ENCODE peak calls at places on chromosome 18, in four cellular contexts. O is HepG2, Y is dorsolateral prefrontal cortex, G is cardiac fibroblast. Q is an unnamed sample.

GRCh38 chr18:23995180-23995579 is 19.4 kb upstream of the TTC39C start:
- DNase-seq in O (no peak), Y (no peak), G (no peak), Q (no peak)

GRCh38 chr18:2104620-2105462 is 466.5 kb downstream of the METTL4 start:
- DNase-seq in O (peak), Y (no peak), G (peak), Q (peak)

GRCh38 chr18:47526147-47526546 is 274.7 kb upstream of the SKOR2 start:
- DNase-seq in O (no peak), Y (no peak), G (no peak), Q (no peak)

GRCh38 chr18:37483984-37484892 is 81.4 kb downstream of the CELF4 start:
- DNase-seq in O (no peak), Y (no peak), G (no peak), Q (no peak)

GRCh38 chr18:43780782-43781340 is 503.6 kb upstream of the SYT4 start:
- DNase-seq in O (no peak), Y (no peak), G (peak), Q (peak)

GRCh38 chr18:59266876-59267510 is 6.3 kb downstream of the RAX start:
- DNase-seq in O (no peak), Y (no peak), G (no peak), Q (no peak)

GRCh38 chr18:42157878-42158277 is 202.8 kb downstream of the PIK3C3 start:
- DNase-seq in O (no peak), Y (peak), G (no peak), Q (no peak)

GRCh38 chr18:76943542-76944339 is 121.4 kb downstream of the ZNF236 start:
- DNase-seq in O (no peak), Y (no peak), G (peak), Q (no peak)

GRCh38 chr18:57910817-57911216 is 107.7 kb upstream of the ATP8B1 start:
- DNase-seq in O (no peak), Y (no peak), G (no peak), Q (no peak)

GRCh38 chr18:64082513-64082912 is 66.4 kb downstream of the LINC00305 start:
- DNase-seq in O (no peak), Y (no peak), G (no peak), Q (no peak)
- TF ChIP-seq CTCF in O (no peak), Y (no peak), G (no peak), Q (no peak)

DNA sequence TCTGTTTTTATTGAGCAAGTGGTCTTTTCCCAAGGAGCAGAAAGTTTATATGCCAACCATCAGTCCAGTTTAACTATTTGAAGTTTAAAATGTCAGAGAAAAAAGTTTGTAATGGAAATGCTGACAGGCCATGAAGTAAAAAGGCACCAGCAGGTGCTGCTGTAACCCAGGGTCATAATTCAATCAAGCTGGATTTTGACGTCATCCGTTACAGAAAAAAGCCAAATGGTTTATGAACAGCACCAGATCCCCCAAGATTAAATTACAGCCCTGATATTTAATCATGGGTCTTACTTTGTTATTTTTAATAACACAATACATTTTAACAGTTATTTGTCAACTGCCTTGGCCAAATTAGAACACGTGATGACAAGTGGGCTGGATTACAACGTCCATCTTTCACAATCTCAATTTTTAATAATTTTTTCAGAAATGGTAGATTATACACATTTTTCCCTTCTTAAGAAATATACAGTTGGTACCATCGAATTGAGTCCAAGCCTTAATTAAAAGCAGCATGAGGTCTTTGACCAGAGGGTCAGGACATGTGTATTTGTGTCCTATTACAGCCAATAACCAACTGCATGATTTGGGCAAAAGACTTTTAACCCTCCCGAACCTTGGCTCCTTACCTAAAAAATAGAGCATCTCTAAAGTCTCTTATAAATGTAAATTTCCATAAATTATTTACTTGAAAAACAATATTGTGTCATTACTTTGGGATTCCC is 10.0 kb downstream of the TCF4 start:
- DNase-seq in O (no peak), Y (no peak), G (no peak), Q (no peak)
- TF ChIP-seq CTCF in O (no peak), Y (no peak), G (no peak), Q (peak)

GRCh38 chr18:66564236-66564635 is 39.7 kb downstream of the CDH19 start:
- DNase-seq in O (no peak), Y (no peak), G (peak), Q (no peak)

GRCh38 chr18:66558773-66559172 is 45.1 kb downstream of the CDH19 start:
- DNase-seq in O (no peak), Y (no peak), G (peak), Q (no peak)

GRCh38 chr18:66562279-66562678 is 41.6 kb downstream of the CDH19 start:
- DNase-seq in O (no peak), Y (no peak), G (no peak), Q (no peak)

GRCh38 chr18:66557091-66557490 is 46.8 kb downstream of the CDH19 start:
- DNase-seq in O (no peak), Y (no peak), G (no peak), Q (no peak)

DNA sequence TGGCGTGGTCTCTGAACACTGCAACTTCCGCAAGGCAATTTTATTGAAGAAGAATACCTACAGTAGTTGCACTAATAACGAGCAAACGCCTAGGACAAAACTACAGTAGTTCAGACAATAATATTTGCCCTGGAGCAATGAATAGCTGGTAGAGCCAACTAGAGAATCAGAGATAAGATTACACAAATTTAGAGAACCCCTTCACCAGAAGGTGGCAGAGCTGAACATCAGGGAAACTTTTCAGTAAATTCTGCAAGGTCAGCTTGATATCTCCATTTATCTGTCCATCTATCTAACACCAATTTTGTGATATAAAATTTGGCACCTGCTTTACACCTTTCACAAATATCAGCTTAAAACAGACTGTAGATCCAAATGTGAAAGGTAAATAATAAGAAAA is 43.8 kb downstream of the CDH19 start:
- DNase-seq in O (peak), Y (no peak), G (peak), Q (no peak)
- TF ChIP-seq CTCF in O (peak), Y (peak), G (peak), Q (no peak)

GRCh38 chr18:39966275-39966674 is 1988.8 kb upstream of the PIK3C3 start:
- DNase-seq in O (no peak), Y (no peak), G (no peak), Q (no peak)
- TF ChIP-seq CTCF in O (no peak), Y (no peak), G (peak), Q (peak)

DNA sequence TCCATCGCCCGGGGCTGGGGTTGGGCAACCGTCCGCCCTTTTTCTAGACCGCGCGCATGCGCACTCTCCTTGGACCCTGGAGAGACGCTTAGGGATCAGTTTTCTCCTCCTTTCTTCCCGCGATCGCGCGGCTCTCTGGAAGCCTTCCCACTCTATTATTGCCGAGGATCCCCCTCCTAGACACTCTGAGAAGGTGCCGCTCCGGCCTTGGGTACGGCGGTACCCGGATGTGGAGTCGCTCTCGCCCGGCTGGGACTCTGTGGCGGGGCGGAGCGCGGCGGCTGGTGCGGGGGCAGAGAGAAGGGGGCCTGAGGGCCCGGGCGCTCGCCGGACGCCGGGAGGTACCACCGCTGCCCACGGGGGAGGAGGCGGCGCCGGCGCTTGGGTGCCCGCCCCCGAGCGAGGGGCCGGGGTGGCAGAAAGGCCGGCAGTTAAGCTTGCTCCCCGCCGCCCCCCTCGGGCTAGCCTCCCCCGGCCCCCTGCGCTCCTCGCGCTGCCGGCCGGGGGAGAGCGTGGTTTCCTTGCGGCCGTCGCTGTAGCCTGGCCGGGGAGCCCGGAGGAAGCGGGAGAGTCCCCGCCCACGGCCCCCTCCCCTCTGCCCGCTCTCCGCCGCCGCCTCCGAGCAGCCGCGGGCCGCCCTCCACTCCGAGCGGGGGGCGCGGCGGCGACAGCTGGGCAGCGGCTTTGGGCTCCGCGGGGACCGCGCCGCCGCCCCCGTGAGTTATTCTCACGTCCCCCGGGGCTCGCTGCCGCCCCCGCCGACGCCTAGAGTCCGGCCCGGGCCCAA is at the start of gene MIB1:
- DNase-seq in O (no peak), Y (no peak), G (peak), Q (no peak)
- TF ChIP-seq CTCF in O (no peak), Y (no peak), G (no peak), Q (no peak)

DNA sequence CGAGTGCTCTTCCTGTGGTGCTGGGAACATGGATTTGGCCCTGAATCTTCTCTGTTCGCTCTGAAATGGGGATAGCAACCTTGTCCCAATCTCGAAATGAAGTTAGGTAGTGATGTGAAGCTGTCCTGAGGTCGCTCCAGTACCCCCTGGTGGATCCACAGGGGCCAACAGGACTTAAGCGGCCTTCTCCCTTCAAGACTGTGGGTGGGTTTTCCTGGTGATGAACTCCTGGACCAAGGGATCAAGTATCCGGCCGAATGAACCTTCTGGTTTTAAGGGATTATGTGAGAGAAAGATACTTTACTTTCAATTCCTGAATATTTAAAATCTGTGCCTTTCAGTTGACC is 156.5 kb downstream of the NAPG start:
- DNase-seq in O (no peak), Y (no peak), G (no peak), Q (no peak)
- TF ChIP-seq CTCF in O (peak), Y (no peak), G (no peak), Q (no peak)

GRCh38 chr18:12423393-12423792 is 15.7 kb downstream of the PRELID3A start:
- DNase-seq in O (no peak), Y (no peak), G (no peak), Q (no peak)

GRCh38 chr18:12420831-12421421 is 13.2 kb downstream of the PRELID3A start:
- DNase-seq in O (peak), Y (peak), G (no peak), Q (no peak)

GRCh38 chr18:12423820-12424219 is 16.1 kb downstream of the PRELID3A start:
- DNase-seq in O (no peak), Y (peak), G (no peak), Q (no peak)

GRCh38 chr18:12422936-12423335 is 15.2 kb downstream of the PRELID3A start:
- DNase-seq in O (peak), Y (peak), G (no peak), Q (no peak)

DNA sequence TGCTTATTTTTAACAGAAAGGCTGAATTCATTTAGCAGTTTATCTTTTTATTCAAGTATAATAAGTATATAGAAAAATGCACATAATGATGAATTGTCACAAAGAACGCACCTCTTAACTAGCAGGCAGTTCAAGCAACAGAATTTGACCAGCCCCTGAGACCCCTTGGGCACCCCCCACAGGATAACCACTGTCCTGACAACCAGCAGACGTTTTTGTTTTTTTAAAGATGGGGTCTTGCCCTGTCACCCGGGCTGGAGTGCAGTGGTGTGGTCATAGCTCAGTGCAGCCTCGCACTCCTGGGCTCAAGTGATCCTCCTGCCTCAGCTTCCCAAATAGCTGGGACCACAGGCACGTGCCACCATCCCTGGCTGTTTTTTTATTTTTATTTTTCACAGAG is 14.0 kb downstream of the PRELID3A start:
- DNase-seq in O (no peak), Y (no peak), G (no peak), Q (no peak)
- TF ChIP-seq CTCF in O (no peak), Y (no peak), G (no peak), Q (no peak)

GRCh38 chr18:7566244-7566586 is 901 bp upstream of the PTPRM start:
- DNase-seq in O (no peak), Y (no peak), G (no peak), Q (no peak)

GRCh38 chr18:7568426-7568825 is 1.3 kb downstream of the PTPRM start:
- DNase-seq in O (peak), Y (no peak), G (peak), Q (no peak)

GRCh38 chr18:7566587-7567486 is at the start of gene PTPRM:
- DNase-seq in O (peak), Y (peak), G (peak), Q (peak)

GRCh38 chr18:7565677-7566076 is 1.4 kb upstream of the PTPRM start:
- DNase-seq in O (no peak), Y (no peak), G (no peak), Q (no peak)

GRCh38 chr18:7567487-7568425 is 640 bp downstream of the PTPRM start:
- DNase-seq in O (no peak), Y (no peak), G (peak), Q (peak)
- TF ChIP-seq CTCF in O (no peak), Y (no peak), G (no peak), Q (no peak)

GRCh38 chr18:14086459-14087231 is 45.6 kb downstream of the ZNF519 start:
- DNase-seq in O (peak), Y (peak), G (peak), Q (no peak)
- TF ChIP-seq CTCF in O (peak), Y (peak), G (peak), Q (peak)